ENCODE peak calls at places on chromosomes 5 and 9, in seven cellular contexts. One of them, this sample, is unnamed.

GRCh38 chr5:181245427-181246275 is 1.9 kb upstream of the RACK1 start:
- DNase-seq in uterus: no peak
- DNase-seq in IMR-90: no peak
- DNase-seq in body of pancreas: peak; percentile 38
- DNase-seq in tibial nerve: no peak
- DNase-seq in heart left ventricle: no peak
- DNase-seq in A549: no peak
- DNase-seq in this sample: no peak

GRCh38 chr5:169629847-169630548 is 7.1 kb upstream of the DOCK2 start:
- DNase-seq in uterus: no peak
- DNase-seq in IMR-90: peak; percentile 90
- DNase-seq in body of pancreas: no peak
- DNase-seq in tibial nerve: no peak
- DNase-seq in heart left ventricle: no peak
- DNase-seq in A549: peak; percentile 57
- DNase-seq in this sample: no peak

GRCh38 chr9:135504262-135505229 is 4.1 kb downstream of the MRPS2 start:
- DNase-seq in uterus: peak; percentile 37
- DNase-seq in IMR-90: peak; percentile 52
- DNase-seq in body of pancreas: peak; percentile 65
- DNase-seq in tibial nerve: peak; percentile 54
- DNase-seq in heart left ventricle: peak; percentile 63
- DNase-seq in A549: peak; percentile 85
- DNase-seq in this sample: peak; percentile 63

GRCh38 chr5:32258406-32258805 is 54.3 kb downstream of the MTMR12 start:
- DNase-seq in uterus: no peak
- DNase-seq in IMR-90: no peak
- DNase-seq in body of pancreas: no peak
- DNase-seq in tibial nerve: no peak
- DNase-seq in heart left ventricle: no peak
- DNase-seq in A549: no peak
- DNase-seq in this sample: no peak

GRCh38 chr5:168979140-168979539 is 321.8 kb downstream of the SLIT3 start:
- DNase-seq in uterus: no peak
- DNase-seq in IMR-90: no peak
- DNase-seq in body of pancreas: no peak
- DNase-seq in tibial nerve: no peak
- DNase-seq in heart left ventricle: no peak
- DNase-seq in A549: no peak
- DNase-seq in this sample: no peak

GRCh38 chr5:125525356-125525755 is 778.9 kb upstream of the ZNF608 start:
- DNase-seq in uterus: no peak
- DNase-seq in IMR-90: no peak
- DNase-seq in body of pancreas: no peak
- DNase-seq in tibial nerve: no peak
- DNase-seq in heart left ventricle: no peak
- DNase-seq in A549: no peak
- DNase-seq in this sample: no peak

GRCh38 chr5:60260658-60261057 is 367.1 kb upstream of the PDE4D start:
- DNase-seq in uterus: no peak
- DNase-seq in IMR-90: no peak
- DNase-seq in body of pancreas: no peak
- DNase-seq in tibial nerve: no peak
- DNase-seq in heart left ventricle: no peak
- DNase-seq in A549: no peak
- DNase-seq in this sample: no peak

GRCh38 chr9:83435301-83435700 is 102.9 kb downstream of the FRMD3 start:
- DNase-seq in uterus: no peak
- DNase-seq in IMR-90: no peak
- DNase-seq in body of pancreas: no peak
- DNase-seq in tibial nerve: no peak
- DNase-seq in heart left ventricle: no peak
- DNase-seq in A549: no peak
- DNase-seq in this sample: no peak

GRCh38 chr9:125255781-125256391 is 5.7 kb upstream of the GAPVD1 start:
- DNase-seq in uterus: no peak
- DNase-seq in IMR-90: no peak
- DNase-seq in body of pancreas: no peak
- DNase-seq in tibial nerve: no peak
- DNase-seq in heart left ventricle: no peak
- DNase-seq in A549: peak; percentile 40
- DNase-seq in this sample: no peak

GRCh38 chr9:98034593-98035546 is 21.7 kb upstream of the NANS start:
- DNase-seq in uterus: peak; percentile 80
- DNase-seq in IMR-90: peak; percentile 75
- DNase-seq in body of pancreas: peak; percentile 89
- DNase-seq in tibial nerve: peak; percentile 97
- DNase-seq in heart left ventricle: peak; percentile 83
- DNase-seq in A549: peak; percentile 84
- DNase-seq in this sample: peak; percentile 93

GRCh38 chr5:112977440-112977861 is 853 bp downstream of the DCP2 start:
- DNase-seq in uterus: no peak
- DNase-seq in IMR-90: no peak
- DNase-seq in body of pancreas: no peak
- DNase-seq in tibial nerve: no peak
- DNase-seq in heart left ventricle: no peak
- DNase-seq in A549: no peak
- DNase-seq in this sample: no peak

GRCh38 chr5:72994578-72994977 is 38.7 kb downstream of the FCHO2 start:
- DNase-seq in uterus: no peak
- DNase-seq in IMR-90: no peak
- DNase-seq in body of pancreas: no peak
- DNase-seq in tibial nerve: no peak
- DNase-seq in heart left ventricle: no peak
- DNase-seq in A549: no peak
- DNase-seq in this sample: no peak

GRCh38 chr9:129422032-129422842 is 198.7 kb downstream of the C9orf50 start:
- DNase-seq in uterus: no peak
- DNase-seq in IMR-90: no peak
- DNase-seq in body of pancreas: no peak
- DNase-seq in tibial nerve: no peak
- DNase-seq in heart left ventricle: no peak
- DNase-seq in A549: no peak
- DNase-seq in this sample: no peak

GRCh38 chr5:136133416-136134383 is 1.1 kb downstream of the SMAD5 start:
- DNase-seq in uterus: peak; percentile 21
- DNase-seq in IMR-90: peak; percentile 59
- DNase-seq in body of pancreas: peak; percentile 49
- DNase-seq in tibial nerve: peak; percentile 26
- DNase-seq in heart left ventricle: peak; percentile 67
- DNase-seq in A549: peak; percentile 27
- DNase-seq in this sample: peak; percentile 68

GRCh38 chr5:119332978-119333401 is 22.8 kb upstream of the TNFAIP8 start:
- DNase-seq in uterus: no peak
- DNase-seq in IMR-90: no peak
- DNase-seq in body of pancreas: no peak
- DNase-seq in tibial nerve: no peak
- DNase-seq in heart left ventricle: no peak
- DNase-seq in A549: no peak
- DNase-seq in this sample: no peak

GRCh38 chr5:119336846-119337564 is 18.8 kb upstream of the TNFAIP8 start:
- DNase-seq in uterus: no peak
- DNase-seq in IMR-90: no peak
- DNase-seq in body of pancreas: no peak
- DNase-seq in tibial nerve: no peak
- DNase-seq in heart left ventricle: no peak
- DNase-seq in A549: no peak
- DNase-seq in this sample: no peak

GRCh38 chr5:119333421-119333851 is 22.4 kb upstream of the TNFAIP8 start:
- DNase-seq in uterus: no peak
- DNase-seq in IMR-90: peak; percentile 21
- DNase-seq in body of pancreas: no peak
- DNase-seq in tibial nerve: no peak
- DNase-seq in heart left ventricle: no peak
- DNase-seq in A549: no peak
- DNase-seq in this sample: no peak

GRCh38 chr5:119336262-119336661 is 19.6 kb upstream of the TNFAIP8 start:
- DNase-seq in uterus: no peak
- DNase-seq in IMR-90: no peak
- DNase-seq in body of pancreas: no peak
- DNase-seq in tibial nerve: no peak
- DNase-seq in heart left ventricle: no peak
- DNase-seq in A549: no peak
- DNase-seq in this sample: no peak

GRCh38 chr5:119335261-119335677 is 20.6 kb upstream of the TNFAIP8 start:
- DNase-seq in uterus: no peak
- DNase-seq in IMR-90: no peak
- DNase-seq in body of pancreas: no peak
- DNase-seq in tibial nerve: no peak
- DNase-seq in heart left ventricle: no peak
- DNase-seq in A549: no peak
- DNase-seq in this sample: no peak
- TF ChIP-seq POLR2A in uterus: no peak
- TF ChIP-seq POLR2A in IMR-90: no peak
- TF ChIP-seq POLR2A in body of pancreas: no peak
- TF ChIP-seq POLR2A in tibial nerve: no peak
- TF ChIP-seq POLR2A in heart left ventricle: no peak
- TF ChIP-seq POLR2A in A549: no peak
- TF ChIP-seq POLR2A in this sample: no peak

DNA sequence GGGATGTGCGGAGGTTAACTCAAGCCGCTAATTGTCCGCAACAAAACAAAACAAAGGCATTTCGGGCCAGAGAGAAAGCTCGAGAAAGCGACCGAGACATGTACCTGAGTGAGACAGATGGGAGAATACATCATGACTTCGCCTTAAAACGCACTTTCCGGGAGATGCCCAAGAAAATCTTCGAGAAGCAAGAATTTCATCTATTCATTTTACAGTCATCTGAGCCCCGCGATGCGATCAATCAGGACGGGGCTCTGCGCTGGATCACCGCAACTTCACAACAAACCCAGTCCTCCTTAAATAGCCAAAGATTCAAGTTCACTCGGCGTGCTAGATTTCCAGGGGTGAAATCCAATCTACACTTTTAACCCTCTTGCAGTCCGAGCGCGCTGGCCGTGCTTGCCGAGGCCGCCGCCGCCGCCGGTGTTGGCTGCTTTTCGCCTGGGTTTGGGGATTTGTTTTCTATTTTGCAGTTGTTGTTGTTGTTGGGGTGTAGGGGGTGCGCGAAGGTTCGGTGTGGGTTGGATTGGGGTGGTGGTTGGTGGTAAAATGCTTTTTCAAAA is 482 bp downstream of the NFIB start:
- DNase-seq in uterus: no peak
- DNase-seq in IMR-90: peak; percentile 31
- DNase-seq in body of pancreas: peak; percentile 47
- DNase-seq in tibial nerve: no peak
- DNase-seq in heart left ventricle: peak; percentile 60
- DNase-seq in A549: no peak
- DNase-seq in this sample: peak; percentile 38
- TF ChIP-seq POLR2A in uterus: no peak
- TF ChIP-seq POLR2A in IMR-90: no peak
- TF ChIP-seq POLR2A in body of pancreas: peak; percentile 46
- TF ChIP-seq POLR2A in tibial nerve: no peak
- TF ChIP-seq POLR2A in heart left ventricle: no peak
- TF ChIP-seq POLR2A in A549: no peak
- TF ChIP-seq POLR2A in this sample: no peak

GRCh38 chr9:37037137-37037743 is 3.2 kb upstream of the PAX5 start:
- DNase-seq in uterus: no peak
- DNase-seq in IMR-90: no peak
- DNase-seq in body of pancreas: no peak
- DNase-seq in tibial nerve: no peak
- DNase-seq in heart left ventricle: no peak
- DNase-seq in A549: no peak
- DNase-seq in this sample: no peak

GRCh38 chr9:37034938-37035471 is 937 bp upstream of the PAX5 start:
- DNase-seq in uterus: no peak
- DNase-seq in IMR-90: no peak
- DNase-seq in body of pancreas: no peak
- DNase-seq in tibial nerve: no peak
- DNase-seq in heart left ventricle: no peak
- DNase-seq in A549: no peak
- DNase-seq in this sample: no peak

GRCh38 chr9:37037744-37038640 is 3.9 kb upstream of the PAX5 start:
- DNase-seq in uterus: no peak
- DNase-seq in IMR-90: no peak
- DNase-seq in body of pancreas: no peak
- DNase-seq in tibial nerve: no peak
- DNase-seq in heart left ventricle: no peak
- DNase-seq in A549: no peak
- DNase-seq in this sample: no peak

GRCh38 chr9:37035472-37036236 is 1.6 kb upstream of the PAX5 start:
- DNase-seq in uterus: no peak
- DNase-seq in IMR-90: no peak
- DNase-seq in body of pancreas: no peak
- DNase-seq in tibial nerve: no peak
- DNase-seq in heart left ventricle: no peak
- DNase-seq in A549: no peak
- DNase-seq in this sample: no peak

GRCh38 chr9:37036237-37037136 is 2.4 kb upstream of the PAX5 start:
- DNase-seq in uterus: no peak
- DNase-seq in IMR-90: peak; percentile 12
- DNase-seq in body of pancreas: peak; percentile 49
- DNase-seq in tibial nerve: peak; percentile 18
- DNase-seq in heart left ventricle: no peak
- DNase-seq in A549: no peak
- DNase-seq in this sample: peak; percentile 58
- TF ChIP-seq POLR2A in uterus: no peak
- TF ChIP-seq POLR2A in IMR-90: no peak
- TF ChIP-seq POLR2A in body of pancreas: no peak
- TF ChIP-seq POLR2A in tibial nerve: no peak
- TF ChIP-seq POLR2A in heart left ventricle: no peak
- TF ChIP-seq POLR2A in A549: no peak
- TF ChIP-seq POLR2A in this sample: no peak

GRCh38 chr5:90529234-90529938 is at the start of gene LYSMD3:
- DNase-seq in uterus: peak; percentile 99
- DNase-seq in IMR-90: peak; percentile 95
- DNase-seq in body of pancreas: peak; percentile 99
- DNase-seq in tibial nerve: peak; percentile 93
- DNase-seq in heart left ventricle: peak; percentile 99
- DNase-seq in A549: peak; percentile 89
- DNase-seq in this sample: peak; percentile 98
- TF ChIP-seq POLR2A in uterus: peak; percentile 93
- TF ChIP-seq POLR2A in IMR-90: peak; percentile 93
- TF ChIP-seq POLR2A in body of pancreas: peak; percentile 96
- TF ChIP-seq POLR2A in tibial nerve: peak; percentile 92
- TF ChIP-seq POLR2A in heart left ventricle: no peak
- TF ChIP-seq POLR2A in A549: peak; percentile 82
- TF ChIP-seq POLR2A in this sample: peak; percentile 78

DNA sequence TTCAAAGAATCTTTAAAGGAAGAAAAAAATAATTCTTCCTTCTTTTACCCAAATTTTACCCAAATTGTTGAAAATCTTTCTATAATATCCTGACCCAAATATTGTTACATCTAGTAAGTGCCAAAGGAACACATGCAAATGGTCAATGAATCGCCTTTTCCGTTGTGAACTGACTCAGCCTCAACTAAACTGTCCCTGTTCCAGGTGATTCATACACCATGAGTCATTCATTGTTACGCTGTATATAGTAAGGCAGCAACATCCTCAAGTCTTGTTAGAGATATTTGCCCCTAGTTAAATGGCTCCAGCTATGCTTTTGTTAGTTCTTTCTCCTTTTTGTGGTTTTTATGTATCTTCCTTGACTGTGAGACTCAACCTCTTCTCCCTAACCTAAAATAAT is 9.7 kb downstream of the PTGER4 start:
- DNase-seq in uterus: no peak
- DNase-seq in IMR-90: peak; percentile 98
- DNase-seq in body of pancreas: no peak
- DNase-seq in tibial nerve: peak; percentile 48
- DNase-seq in heart left ventricle: no peak
- DNase-seq in A549: peak; percentile 79
- DNase-seq in this sample: no peak
- TF ChIP-seq POLR2A in uterus: no peak
- TF ChIP-seq POLR2A in IMR-90: no peak
- TF ChIP-seq POLR2A in body of pancreas: no peak
- TF ChIP-seq POLR2A in tibial nerve: no peak
- TF ChIP-seq POLR2A in heart left ventricle: no peak
- TF ChIP-seq POLR2A in A549: no peak
- TF ChIP-seq POLR2A in this sample: no peak

GRCh38 chr5:141001854-141002666 is 35.8 kb downstream of the PCDHAC2 start:
- DNase-seq in uterus: peak; percentile 15
- DNase-seq in IMR-90: no peak
- DNase-seq in body of pancreas: no peak
- DNase-seq in tibial nerve: no peak
- DNase-seq in heart left ventricle: no peak
- DNase-seq in A549: peak; percentile 44
- DNase-seq in this sample: peak; percentile 27
- TF ChIP-seq POLR2A in uterus: no peak
- TF ChIP-seq POLR2A in IMR-90: no peak
- TF ChIP-seq POLR2A in body of pancreas: no peak
- TF ChIP-seq POLR2A in tibial nerve: no peak
- TF ChIP-seq POLR2A in heart left ventricle: no peak
- TF ChIP-seq POLR2A in A549: no peak
- TF ChIP-seq POLR2A in this sample: no peak